ENCODE peak calls at places on chromosome 2, in five cellular contexts. One of them, this sample, is unnamed.

GRCh38 chr2:104853401-104853925 is 452 bp upstream of the POU3F3 start:
- DNase-seq in transverse colon: no peak
- DNase-seq in HCT116: no peak
- DNase-seq in upper lobe of left lung: no peak
- DNase-seq in spleen: no peak
- DNase-seq in this sample: no peak

GRCh38 chr2:98908909-98909308 is 27.1 kb downstream of the CRACDL start:
- DNase-seq in transverse colon: no peak
- DNase-seq in spleen: peak
- DNase-seq in upper lobe of left lung: no peak
- DNase-seq in HCT116: no peak
- DNase-seq in this sample: no peak

GRCh38 chr2:55161295-55162210 is 70.5 kb downstream of the CLHC1 start:
- DNase-seq in HCT116: no peak
- DNase-seq in transverse colon: no peak
- DNase-seq in spleen: no peak
- DNase-seq in upper lobe of left lung: peak
- DNase-seq in this sample: no peak

GRCh38 chr2:127407091-127407490 is 11.1 kb upstream of the PROC start:
- DNase-seq in transverse colon: no peak
- DNase-seq in upper lobe of left lung: no peak
- DNase-seq in spleen: no peak
- DNase-seq in HCT116: no peak
- DNase-seq in this sample: no peak

GRCh38 chr2:120920438-120920814 is 184.8 kb downstream of the GLI2 start:
- DNase-seq in spleen: no peak
- DNase-seq in HCT116: no peak
- DNase-seq in upper lobe of left lung: no peak
- DNase-seq in transverse colon: no peak
- DNase-seq in this sample: no peak

GRCh38 chr2:48715956-48716355 is 39.6 kb downstream of the LHCGR start:
- DNase-seq in transverse colon: no peak
- DNase-seq in upper lobe of left lung: no peak
- DNase-seq in HCT116: no peak
- DNase-seq in spleen: no peak
- DNase-seq in this sample: no peak

GRCh38 chr2:46232860-46233259 is 64.3 kb upstream of the EPAS1 start:
- DNase-seq in HCT116: no peak
- DNase-seq in spleen: peak
- DNase-seq in upper lobe of left lung: no peak
- DNase-seq in transverse colon: no peak
- DNase-seq in this sample: no peak

GRCh38 chr2:215517391-215517790 is 81.5 kb upstream of the FN1 start:
- DNase-seq in spleen: no peak
- DNase-seq in HCT116: no peak
- DNase-seq in transverse colon: no peak
- DNase-seq in upper lobe of left lung: no peak
- DNase-seq in this sample: no peak

GRCh38 chr2:30188292-30188691 is 41.5 kb downstream of the YPEL5 start:
- DNase-seq in HCT116: no peak
- DNase-seq in upper lobe of left lung: no peak
- DNase-seq in spleen: no peak
- DNase-seq in transverse colon: no peak
- DNase-seq in this sample: no peak

GRCh38 chr2:227033471-227034148 is 130.4 kb downstream of the COL4A4 start:
- DNase-seq in transverse colon: peak
- DNase-seq in spleen: peak
- DNase-seq in HCT116: peak
- DNase-seq in upper lobe of left lung: no peak
- DNase-seq in this sample: no peak

GRCh38 chr2:30040147-30040546 is 106.7 kb upstream of the YPEL5 start:
- DNase-seq in upper lobe of left lung: no peak
- DNase-seq in transverse colon: no peak
- DNase-seq in spleen: no peak
- DNase-seq in HCT116: no peak
- DNase-seq in this sample: no peak

GRCh38 chr2:19797871-19798270 is 103.9 kb downstream of the TTC32 start:
- DNase-seq in spleen: no peak
- DNase-seq in HCT116: no peak
- DNase-seq in upper lobe of left lung: no peak
- DNase-seq in transverse colon: no peak
- DNase-seq in this sample: no peak

GRCh38 chr2:71896385-71897144 is 251.1 kb downstream of the CYP26B1 start:
- DNase-seq in spleen: peak
- DNase-seq in transverse colon: no peak
- DNase-seq in HCT116: no peak
- DNase-seq in upper lobe of left lung: peak
- DNase-seq in this sample: no peak

GRCh38 chr2:62540786-62541168 is 34.8 kb upstream of the TMEM17 start:
- DNase-seq in HCT116: no peak
- DNase-seq in transverse colon: no peak
- DNase-seq in upper lobe of left lung: no peak
- DNase-seq in spleen: no peak
- DNase-seq in this sample: no peak

GRCh38 chr2:71787476-71788185 is 334.3 kb downstream of the DYSF start:
- DNase-seq in transverse colon: no peak
- DNase-seq in spleen: peak
- DNase-seq in upper lobe of left lung: no peak
- DNase-seq in HCT116: no peak
- DNase-seq in this sample: no peak

GRCh38 chr2:51795248-51795888 is 763.4 kb upstream of the NRXN1 start:
- DNase-seq in HCT116: peak
- DNase-seq in upper lobe of left lung: no peak
- DNase-seq in transverse colon: peak
- DNase-seq in spleen: no peak
- DNase-seq in this sample: no peak

GRCh38 chr2:134362152-134362653 is 108.3 kb downstream of the MGAT5 start:
- DNase-seq in transverse colon: no peak
- DNase-seq in HCT116: no peak
- DNase-seq in upper lobe of left lung: no peak
- DNase-seq in spleen: no peak
- DNase-seq in this sample: no peak

GRCh38 chr2:162890690-162891311 is 52.2 kb upstream of the KCNH7 start:
- DNase-seq in spleen: no peak
- DNase-seq in transverse colon: no peak
- DNase-seq in upper lobe of left lung: no peak
- DNase-seq in HCT116: peak
- DNase-seq in this sample: no peak

GRCh38 chr2:189149981-189150380 is 29.6 kb downstream of the COL5A2 start:
- DNase-seq in HCT116: no peak
- DNase-seq in transverse colon: no peak
- DNase-seq in spleen: no peak
- DNase-seq in upper lobe of left lung: no peak
- DNase-seq in this sample: no peak

GRCh38 chr2:40511661-40512213 is 59.8 kb upstream of the SLC8A1 start:
- DNase-seq in spleen: no peak
- DNase-seq in HCT116: no peak
- DNase-seq in upper lobe of left lung: peak
- DNase-seq in transverse colon: peak
- DNase-seq in this sample: no peak

GRCh38 chr2:54459037-54459441 is 2.9 kb downstream of the SPTBN1 start:
- DNase-seq in spleen: no peak
- DNase-seq in transverse colon: no peak
- DNase-seq in upper lobe of left lung: no peak
- DNase-seq in HCT116: no peak
- DNase-seq in this sample: no peak

GRCh38 chr2:179049203-179049545 is 763 bp downstream of the CCDC141 start:
- DNase-seq in HCT116: no peak
- DNase-seq in spleen: no peak
- DNase-seq in upper lobe of left lung: peak
- DNase-seq in transverse colon: no peak
- DNase-seq in this sample: no peak

GRCh38 chr2:240595381-240596079 is 9.0 kb downstream of the CAPN10 start:
- DNase-seq in transverse colon: peak
- DNase-seq in upper lobe of left lung: no peak
- DNase-seq in HCT116: no peak
- DNase-seq in spleen: peak
- DNase-seq in this sample: no peak

GRCh38 chr2:186991766-186992417 is 142.9 kb upstream of the ZSWIM2 start:
- DNase-seq in spleen: no peak
- DNase-seq in transverse colon: no peak
- DNase-seq in HCT116: no peak
- DNase-seq in upper lobe of left lung: no peak
- DNase-seq in this sample: no peak

GRCh38 chr2:218883491-218884490 is 3.1 kb downstream of the WNT10A start:
- DNase-seq in upper lobe of left lung: no peak
- DNase-seq in spleen: peak
- DNase-seq in HCT116: no peak
- DNase-seq in transverse colon: peak
- DNase-seq in this sample: no peak

GRCh38 chr2:41828052-41828643 is 219.7 kb upstream of the PKDCC start:
- DNase-seq in HCT116: no peak
- DNase-seq in spleen: no peak
- DNase-seq in upper lobe of left lung: no peak
- DNase-seq in transverse colon: no peak
- DNase-seq in this sample: no peak

GRCh38 chr2:44163782-44164181 is 4.9 kb upstream of the PPM1B start:
- DNase-seq in spleen: no peak
- DNase-seq in transverse colon: no peak
- DNase-seq in HCT116: no peak
- DNase-seq in upper lobe of left lung: no peak
- DNase-seq in this sample: no peak

GRCh38 chr2:235770909-235771820 is 277.3 kb downstream of the AGAP1 start:
- DNase-seq in transverse colon: no peak
- DNase-seq in HCT116: no peak
- DNase-seq in spleen: no peak
- DNase-seq in upper lobe of left lung: no peak
- DNase-seq in this sample: no peak

GRCh38 chr2:176096243-176096985 is 3.2 kb upstream of the HOXD12 start:
- DNase-seq in spleen: no peak
- DNase-seq in HCT116: no peak
- DNase-seq in transverse colon: no peak
- DNase-seq in upper lobe of left lung: no peak
- DNase-seq in this sample: no peak

GRCh38 chr2:226031962-226032441 is 632.5 kb downstream of the NYAP2 start:
- DNase-seq in transverse colon: no peak
- DNase-seq in HCT116: no peak
- DNase-seq in spleen: no peak
- DNase-seq in upper lobe of left lung: no peak
- DNase-seq in this sample: no peak
- H3K4me3 ChIP-seq in transverse colon: no peak
- H3K4me3 ChIP-seq in HCT116: peak
- H3K4me3 ChIP-seq in spleen: no peak
- H3K4me3 ChIP-seq in upper lobe of left lung: no peak
- H3K4me3 ChIP-seq in this sample: peak

GRCh38 chr2:228545041-228545440 is 363.6 kb upstream of the SPHKAP start:
- DNase-seq in upper lobe of left lung: no peak
- DNase-seq in HCT116: no peak
- DNase-seq in transverse colon: no peak
- DNase-seq in spleen: no peak
- DNase-seq in this sample: no peak

GRCh38 chr2:228545749-228546148 is 364.3 kb upstream of the SPHKAP start:
- DNase-seq in HCT116: no peak
- DNase-seq in spleen: no peak
- DNase-seq in transverse colon: no peak
- DNase-seq in upper lobe of left lung: no peak
- DNase-seq in this sample: no peak

GRCh38 chr2:228549390-228550007 is 368.0 kb upstream of the SPHKAP start:
- DNase-seq in HCT116: no peak
- DNase-seq in upper lobe of left lung: no peak
- DNase-seq in transverse colon: no peak
- DNase-seq in spleen: no peak
- DNase-seq in this sample: no peak

GRCh38 chr2:228543117-228543516 is 361.6 kb upstream of the SPHKAP start:
- DNase-seq in spleen: no peak
- DNase-seq in transverse colon: no peak
- DNase-seq in upper lobe of left lung: no peak
- DNase-seq in HCT116: no peak
- DNase-seq in this sample: no peak

GRCh38 chr2:228548230-228548629 is 366.7 kb upstream of the SPHKAP start:
- DNase-seq in spleen: no peak
- DNase-seq in upper lobe of left lung: no peak
- DNase-seq in transverse colon: no peak
- DNase-seq in HCT116: no peak
- DNase-seq in this sample: no peak
- TF ChIP-seq POLR2AphosphoS5 in spleen: no peak
- TF ChIP-seq POLR2AphosphoS5 in upper lobe of left lung: no peak
- TF ChIP-seq POLR2AphosphoS5 in transverse colon: no peak
- TF ChIP-seq POLR2AphosphoS5 in HCT116: no peak
- TF ChIP-seq POLR2AphosphoS5 in this sample: no peak

GRCh38 chr2:17763641-17764333 is 9.8 kb downstream of the GEN1 start:
- DNase-seq in transverse colon: no peak
- DNase-seq in HCT116: no peak
- DNase-seq in upper lobe of left lung: no peak
- DNase-seq in spleen: no peak
- DNase-seq in this sample: no peak

GRCh38 chr2:17768894-17769293 is 15.0 kb downstream of the GEN1 start:
- DNase-seq in transverse colon: no peak
- DNase-seq in upper lobe of left lung: no peak
- DNase-seq in spleen: no peak
- DNase-seq in HCT116: no peak
- DNase-seq in this sample: no peak

GRCh38 chr2:17759805-17760204 is 5.9 kb downstream of the GEN1 start:
- DNase-seq in upper lobe of left lung: no peak
- DNase-seq in spleen: no peak
- DNase-seq in HCT116: no peak
- DNase-seq in transverse colon: no peak
- DNase-seq in this sample: no peak

GRCh38 chr2:17762457-17762856 is 8.5 kb downstream of the GEN1 start:
- DNase-seq in transverse colon: no peak
- DNase-seq in spleen: no peak
- DNase-seq in HCT116: no peak
- DNase-seq in upper lobe of left lung: no peak
- DNase-seq in this sample: no peak

DNA sequence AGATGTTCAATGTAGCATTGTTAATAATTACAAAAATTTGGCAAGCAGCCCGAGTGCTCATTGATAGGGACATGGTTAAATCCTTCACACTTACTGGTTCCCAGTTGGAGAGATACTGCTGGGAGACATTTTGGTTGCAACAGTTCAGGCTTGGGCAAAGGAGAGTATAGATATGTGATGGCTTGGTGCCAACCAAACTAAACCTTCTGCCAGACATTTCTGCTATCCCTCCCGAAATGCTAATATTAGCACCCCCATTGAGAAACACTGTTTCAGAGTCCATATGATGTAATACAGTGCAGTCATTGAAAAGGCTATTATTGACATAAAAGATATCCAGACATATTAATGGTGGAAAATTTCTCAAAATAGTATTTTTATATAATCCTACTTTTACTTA is 11.5 kb downstream of the GEN1 start:
- DNase-seq in upper lobe of left lung: no peak
- DNase-seq in transverse colon: no peak
- DNase-seq in spleen: no peak
- DNase-seq in HCT116: no peak
- DNase-seq in this sample: no peak
- H3K4me3 ChIP-seq in upper lobe of left lung: no peak
- H3K4me3 ChIP-seq in transverse colon: no peak
- H3K4me3 ChIP-seq in spleen: no peak
- H3K4me3 ChIP-seq in HCT116: no peak
- H3K4me3 ChIP-seq in this sample: no peak

GRCh38 chr2:241793385-241793784 is 15.6 kb upstream of the NEU4 start:
- DNase-seq in upper lobe of left lung: no peak
- DNase-seq in spleen: no peak
- DNase-seq in transverse colon: no peak
- DNase-seq in HCT116: no peak
- DNase-seq in this sample: no peak

GRCh38 chr2:241788572-241788971 is 11.9 kb downstream of the GAL3ST2 start:
- DNase-seq in HCT116: peak
- DNase-seq in upper lobe of left lung: no peak
- DNase-seq in spleen: no peak
- DNase-seq in transverse colon: peak
- DNase-seq in this sample: no peak

GRCh38 chr2:241788135-241788534 is 11.5 kb downstream of the GAL3ST2 start:
- DNase-seq in spleen: no peak
- DNase-seq in transverse colon: no peak
- DNase-seq in upper lobe of left lung: no peak
- DNase-seq in HCT116: no peak
- DNase-seq in this sample: no peak
- TF ChIP-seq POLR2AphosphoS5 in spleen: no peak
- TF ChIP-seq POLR2AphosphoS5 in transverse colon: no peak
- TF ChIP-seq POLR2AphosphoS5 in upper lobe of left lung: no peak
- TF ChIP-seq POLR2AphosphoS5 in HCT116: no peak
- TF ChIP-seq POLR2AphosphoS5 in this sample: no peak

This sample was measured in breast epithelium.